ENCODE peak calls at places on chromosomes 3 and 15, in six cellular contexts. I is heart left ventricle, K is keratinocyte, H is psoas muscle, F is PC-9, T is MM.1S. E is an unnamed sample. For H3K27me3, the result is how much of the 10 kb centered on the place peaks cover.

GRCh38 chr3:72255191-72255590 is 470.2 kb upstream of the PROK2 start:
- DNase-seq in H (no peak), T (no peak), F (no peak), K (no peak), I (peak), E (peak)

GRCh38 chr15:56934269-56934668 is 15.8 kb downstream of the TCF12 start:
- DNase-seq in T (no peak), F (no peak), I (no peak), K (no peak), H (no peak), E (no peak)

GRCh38 chr3:158160958-158161357 is 51.1 kb downstream of the RSRC1 start:
- DNase-seq in F (peak), H (no peak), K (no peak), I (no peak), T (no peak), E (peak)

GRCh38 chr3:194938845-194939531 is 253.3 kb downstream of the FAM43A start:
- DNase-seq in I (no peak), K (no peak), F (no peak), H (peak), T (no peak), E (no peak)

GRCh38 chr15:68259883-68260282 is 17.7 kb upstream of the FEM1B start:
- DNase-seq in I (no peak), K (no peak), F (no peak), T (no peak), H (no peak), E (no peak)

GRCh38 chr3:426056-426455 is 229.5 kb downstream of the CHL1 start:
- DNase-seq in H (no peak), F (no peak), T (no peak), K (no peak), I (no peak), E (no peak)

GRCh38 chr3:189635385-189635784 is 4.2 kb downstream of the TP63 start:
- DNase-seq in T (no peak), K (no peak), F (no peak), H (no peak), I (no peak), E (no peak)

GRCh38 chr3:23495507-23495906 is 292.4 kb downstream of the UBE2E2 start:
- DNase-seq in F (peak), K (no peak), T (no peak), H (no peak), I (no peak), E (no peak)

GRCh38 chr3:71956716-71957115 is 171.8 kb upstream of the PROK2 start:
- DNase-seq in H (no peak), K (no peak), F (no peak), T (no peak), I (no peak), E (no peak)

GRCh38 chr3:129971368-129972052 is 3.0 kb upstream of the TRH start:
- DNase-seq in H (no peak), I (no peak), F (no peak), K (no peak), T (no peak), E (no peak)

GRCh38 chr3:141257971-141258370 is 26.3 kb downstream of the PXYLP1 start:
- DNase-seq in I (no peak), F (no peak), K (no peak), T (no peak), H (no peak), E (no peak)

GRCh38 chr3:14950274-14950673 is 2.9 kb downstream of the NR2C2 start:
- DNase-seq in I (no peak), T (no peak), H (no peak), F (no peak), K (no peak), E (no peak)

GRCh38 chr15:48766196-48766595 is 44.7 kb downstream of the CEP152 start:
- DNase-seq in H (no peak), K (no peak), T (no peak), I (no peak), F (no peak), E (no peak)

GRCh38 chr3:142935963-142936362 is 27.5 kb downstream of the PAQR9 start:
- DNase-seq in I (no peak), K (no peak), H (no peak), T (no peak), F (no peak), E (no peak)

GRCh38 chr3:104584702-104585101 is 782.0 kb upstream of the ALCAM start:
- DNase-seq in F (no peak), H (no peak), K (no peak), T (no peak), I (no peak), E (no peak)

GRCh38 chr15:73685561-73685960 is 1.4 kb downstream of the CD276 start:
- DNase-seq in F (no peak), H (no peak), I (no peak), K (no peak), T (no peak), E (no peak)

GRCh38 chr15:49282366-49282765 is 112.3 kb downstream of the GALK2 start:
- DNase-seq in I (no peak), K (no peak), F (no peak), H (no peak), T (no peak), E (peak)

GRCh38 chr3:99808163-99808794 is 9.4 kb upstream of the CMSS1 start:
- DNase-seq in K (peak), F (peak), I (peak), T (peak), H (no peak), E (no peak)

GRCh38 chr3:49025005-49025792 is 3.3 kb downstream of the NDUFAF3 start:
- DNase-seq in I (no peak), K (no peak), F (no peak), H (no peak), T (peak), E (no peak)

GRCh38 chr3:100401674-100402036 is 316 bp downstream of the LNP1 start:
- DNase-seq in K (no peak), T (peak), H (peak), I (peak), F (no peak), E (no peak)

GRCh38 chr3:28853830-28854229 is 427.0 kb upstream of the RBMS3 start:
- DNase-seq in I (no peak), H (no peak), K (no peak), T (no peak), F (no peak), E (no peak)

GRCh38 chr3:139202226-139202958 is 141.4 kb upstream of the MRPS22 start:
- DNase-seq in I (peak), K (no peak), H (no peak), F (peak), T (peak), E (no peak)

GRCh38 chr15:50166216-50166615 is 15.8 kb upstream of the SLC27A2 start:
- DNase-seq in K (peak), F (peak), H (no peak), I (no peak), T (no peak), E (peak)

GRCh38 chr3:112633191-112633590 is 7.8 kb downstream of the CCDC80 start:
- DNase-seq in K (no peak), I (no peak), H (no peak), T (no peak), F (no peak), E (no peak)

GRCh38 chr3:112634786-112635541 is 6.0 kb downstream of the CCDC80 start:
- DNase-seq in T (peak), H (no peak), F (no peak), I (no peak), K (no peak), E (no peak)

GRCh38 chr3:112633757-112634156 is 7.2 kb downstream of the CCDC80 start:
- DNase-seq in H (no peak), K (no peak), I (no peak), F (no peak), T (no peak), E (no peak)

GRCh38 chr3:112631257-112631656 is 9.7 kb downstream of the CCDC80 start:
- DNase-seq in T (no peak), F (no peak), K (no peak), I (no peak), H (no peak), E (no peak)

DNA sequence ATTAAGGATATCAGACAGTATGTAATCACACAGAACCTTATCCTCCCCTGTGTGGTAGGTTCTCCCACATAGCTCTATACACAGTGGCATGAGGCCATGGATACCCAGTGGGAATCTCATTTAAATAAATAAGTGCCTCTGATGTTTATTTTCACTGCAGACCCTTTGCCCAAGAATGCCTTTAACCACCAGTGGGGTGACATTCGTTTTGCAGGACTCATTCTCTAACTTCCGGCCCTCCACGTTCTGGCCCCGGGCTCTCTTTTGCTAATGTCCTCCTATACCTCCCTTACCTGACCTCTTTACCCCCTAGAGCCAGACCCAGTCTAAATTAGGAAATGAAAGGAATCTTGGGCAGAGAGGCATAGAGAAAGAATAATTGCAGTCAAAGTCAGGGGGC is 8.3 kb downstream of the CCDC80 start:
- DNase-seq in F (no peak), T (no peak), I (no peak), K (no peak), H (no peak), E (no peak)
- H3K4me3 ChIP-seq in F (no peak), T (no peak), I (no peak), K (no peak), H (no peak), E (peak)

GRCh38 chr3:184541886-184542562 is 19.6 kb upstream of the EPHB3 start:
- DNase-seq in T (no peak), I (peak), K (no peak), F (no peak), H (no peak), E (no peak)

GRCh38 chr3:184543848-184544512 is 17.6 kb upstream of the EPHB3 start:
- DNase-seq in T (peak), K (no peak), I (peak), F (peak), H (peak), E (no peak)

GRCh38 chr3:184540777-184541681 is 20.6 kb upstream of the EPHB3 start:
- DNase-seq in H (peak), F (peak), K (no peak), T (peak), I (peak), E (no peak)

GRCh38 chr3:184543256-184543655 is 18.3 kb upstream of the EPHB3 start:
- DNase-seq in T (no peak), H (no peak), K (no peak), I (no peak), F (no peak), E (no peak)

GRCh38 chr3:184542577-184542976 is 19.0 kb upstream of the EPHB3 start:
- DNase-seq in I (no peak), F (no peak), K (no peak), T (no peak), H (no peak), E (no peak)
- H3K27me3 ChIP-seq in I (under half), F (half or more), K (under half), T (half or more), H (under half), E (under half)

GRCh38 chr3:113847243-113847642 is 8.7 kb downstream of the GRAMD1C start:
- DNase-seq in H (no peak), T (no peak), I (no peak), K (no peak), F (no peak), E (no peak)
- TF ChIP-seq CTCF in H (no peak), T (no peak), I (no peak), K (no peak), F (no peak), E (no peak)

DNA sequence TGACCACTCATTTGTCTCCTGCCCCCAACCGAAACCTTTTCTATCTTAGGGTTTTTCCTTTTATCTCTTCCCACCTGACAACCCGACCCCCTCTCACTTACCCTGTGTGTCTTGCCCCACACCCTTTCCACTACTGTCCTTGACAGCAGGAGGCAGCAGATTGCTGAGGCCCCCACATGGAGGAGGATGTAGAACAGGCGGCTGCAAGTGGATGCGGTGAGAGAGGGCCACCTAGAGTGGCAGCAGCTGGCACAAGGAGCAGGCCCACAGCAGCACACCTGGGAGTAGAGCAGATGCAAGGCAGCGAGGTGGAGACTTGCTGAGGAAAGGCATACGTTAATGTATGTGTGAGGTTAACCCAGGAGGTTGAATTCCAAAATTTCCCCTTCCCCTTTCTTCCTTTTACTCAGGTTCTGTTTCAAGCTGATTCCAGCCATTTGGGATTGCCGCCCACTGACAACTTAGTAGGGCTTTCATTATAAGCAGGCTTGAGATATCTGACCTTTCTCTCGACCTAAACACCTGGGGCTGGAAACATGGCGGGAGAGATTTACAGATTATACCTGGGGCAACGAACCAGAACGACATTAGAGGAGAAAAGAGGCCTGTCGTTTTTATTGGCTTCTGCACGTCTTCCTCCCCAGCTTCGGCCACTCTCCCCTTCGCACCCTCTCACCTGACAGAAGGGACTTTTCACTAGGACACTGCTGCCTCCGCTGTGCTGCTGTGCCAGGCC is 643 bp downstream of the SERINC4 start:
- DNase-seq in I (no peak), T (no peak), K (no peak), H (no peak), F (no peak), E (no peak)
- H3K4me3 ChIP-seq in I (no peak), T (no peak), K (no peak), H (peak), F (no peak), E (no peak)

GRCh38 chr3:76372497-76372896 is 587.1 kb upstream of the ZNF717 start:
- DNase-seq in K (no peak), I (no peak), H (no peak), F (no peak), T (no peak), E (no peak)
- H3K27me3 ChIP-seq in K (under half), I (under half), H (under half), F (under half), T (under half), E (under half)

GRCh38 chr3:118942651-118943050 is 92.0 kb downstream of the IGSF11 start:
- DNase-seq in F (no peak), I (no peak), H (no peak), T (no peak), K (no peak), E (no peak)
- TF ChIP-seq CTCF in F (no peak), I (no peak), H (no peak), T (no peak), K (no peak), E (no peak)

GRCh38 chr15:29571728-29572454 is 250.4 kb downstream of the TJP1 start:
- DNase-seq in K (no peak), I (no peak), F (no peak), H (no peak), T (no peak), E (no peak)

GRCh38 chr15:29568840-29569532 is 253.3 kb downstream of the TJP1 start:
- DNase-seq in T (peak), F (no peak), I (no peak), K (no peak), H (no peak), E (no peak)

GRCh38 chr15:29569533-29570092 is 252.7 kb downstream of the TJP1 start:
- DNase-seq in F (no peak), I (no peak), K (no peak), H (no peak), T (no peak), E (no peak)

GRCh38 chr15:29570931-29571727 is 251.1 kb downstream of the TJP1 start:
- DNase-seq in H (no peak), F (no peak), T (peak), K (no peak), I (no peak), E (no peak)

GRCh38 chr15:29570121-29570930 is 251.9 kb downstream of the TJP1 start:
- DNase-seq in H (no peak), K (no peak), F (no peak), T (peak), I (no peak), E (no peak)
- H3K4me3 ChIP-seq in H (peak), K (peak), F (no peak), T (peak), I (peak), E (peak)

DNA sequence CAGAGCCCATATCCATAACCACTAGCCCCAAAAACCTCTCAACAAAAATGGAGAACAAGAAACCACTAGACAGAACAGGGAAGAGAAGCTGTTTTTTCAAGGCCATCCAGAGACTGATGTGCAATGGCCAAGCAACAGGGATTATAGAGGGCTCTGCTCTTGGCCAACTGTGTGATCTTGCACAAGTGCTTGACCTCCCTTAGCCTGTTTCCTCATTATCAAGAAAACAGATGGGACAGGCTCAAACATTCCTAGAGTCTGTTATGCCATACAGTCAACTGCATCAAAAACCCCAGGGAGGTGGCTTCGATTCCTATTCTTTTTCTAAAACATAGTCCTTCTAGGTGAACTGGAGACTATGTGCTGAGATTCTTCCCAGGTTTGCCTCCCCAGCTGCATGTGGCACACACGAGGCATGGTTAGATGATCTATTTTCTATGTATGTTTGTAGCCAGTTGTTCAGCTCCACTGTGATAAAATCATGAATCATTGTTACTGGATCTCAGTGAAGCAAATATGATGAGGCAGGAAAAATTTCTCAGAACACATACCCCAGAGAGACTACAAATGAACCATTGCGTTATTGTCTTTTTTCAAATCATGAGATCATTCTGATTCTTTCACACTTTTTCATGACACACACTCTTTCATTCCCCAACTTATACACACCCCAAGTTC is 132.9 kb upstream of the TGFBR2 start:
- DNase-seq in T (no peak), I (no peak), H (peak), K (no peak), F (no peak), E (no peak)
- H3K27me3 ChIP-seq in T (under half), I (under half), H (under half), K (under half), F (under half), E (under half)

DNA sequence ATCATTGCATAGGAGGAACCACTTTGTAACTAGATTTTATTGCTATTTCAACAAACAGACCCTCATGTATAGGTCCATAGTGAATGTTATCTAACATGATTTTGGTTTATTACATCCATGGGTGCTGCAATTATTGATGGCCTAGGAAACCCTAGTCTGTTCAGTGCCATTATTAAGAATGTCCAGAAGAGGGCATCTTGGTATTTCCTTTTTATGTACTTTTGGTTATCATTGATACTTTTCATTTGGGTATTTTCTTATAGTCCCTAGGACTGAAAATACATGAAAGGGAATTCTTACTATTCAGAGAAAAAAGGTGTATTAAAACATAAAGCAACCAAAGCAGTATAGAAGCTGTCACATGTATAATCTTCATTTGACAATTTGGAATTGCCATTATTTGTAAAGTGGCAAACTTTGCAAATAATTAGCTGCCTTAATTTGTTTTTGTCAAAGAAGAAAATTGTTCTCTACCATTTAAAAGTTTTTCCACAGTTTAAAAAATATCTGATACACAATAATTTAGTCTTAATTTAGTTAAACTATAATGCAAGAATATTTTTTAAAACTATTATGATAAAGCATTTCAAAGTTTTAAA is 48.7 kb downstream of the CNOT10 start:
- DNase-seq in H (no peak), I (no peak), T (peak), K (no peak), F (no peak), E (peak)
- TF ChIP-seq CTCF in H (peak), I (peak), T (peak), K (peak), F (peak), E (peak)

GRCh38 chr3:51024121-51024520 is 349.4 kb downstream of the DOCK3 start:
- DNase-seq in I (no peak), H (no peak), K (no peak), F (no peak), T (no peak), E (no peak)

GRCh38 chr3:51024765-51025681 is 350.3 kb downstream of the DOCK3 start:
- DNase-seq in F (no peak), T (peak), H (no peak), I (peak), K (no peak), E (no peak)
- H3K4me3 ChIP-seq in F (no peak), T (peak), H (no peak), I (no peak), K (no peak), E (no peak)